ENCODE peak calls at places on chromosomes 4 and X, in eight cellular contexts. N is iPS DF 6.9; S is uterus; C is cardiac fibroblast; B is heart right ventricle; A is CD8-positive, alpha-beta memory T cell; T is mesendoderm; M is fibroblast of pulmonary artery. D is an unnamed sample.

GRCh38 chrX:136268051-136269048 is 17.1 kb upstream of the MAP7D3 start:
- DNase-seq in B (peak), S (peak), C (peak), T (peak), A (peak), M (peak), N (no peak), D (peak)

GRCh38 chr4:1056671-1057402 is 45.4 kb downstream of the FGFRL1 start:
- DNase-seq in T (no peak), C (no peak), B (no peak), S (peak), N (no peak), A (no peak), M (no peak), D (no peak)

GRCh38 chrX:71859637-71860036 is 51.0 kb upstream of the NHSL2 start:
- DNase-seq in T (peak), A (no peak), S (no peak), N (no peak), C (peak), M (peak), B (no peak), D (peak)

GRCh38 chr4:186936496-186937375 is 213.1 kb upstream of the FAT1 start:
- DNase-seq in B (no peak), A (no peak), N (no peak), T (no peak), S (no peak), M (peak), C (peak), D (peak)

GRCh38 chr4:183354213-183354612 is 32.0 kb upstream of the CLDN24 start:
- DNase-seq in S (no peak), N (no peak), A (no peak), B (no peak), T (no peak), M (no peak), C (no peak), D (peak)

GRCh38 chr4:85824166-85824945 is 349.4 kb downstream of the ARHGAP24 start:
- DNase-seq in M (no peak), B (no peak), C (no peak), N (no peak), A (no peak), T (no peak), S (no peak), D (no peak)

GRCh38 chr4:33980361-33980760 is 2264.0 kb downstream of the ARAP2 start:
- DNase-seq in N (no peak), B (no peak), M (no peak), C (no peak), T (no peak), S (no peak), A (no peak), D (no peak)

GRCh38 chr4:68021185-68021584 is 57.9 kb upstream of the TMPRSS11A start:
- DNase-seq in C (no peak), A (no peak), M (peak), T (no peak), S (no peak), N (no peak), B (no peak), D (peak)

GRCh38 chr4:3401436-3402171 is 40.2 kb upstream of the HGFAC start:
- DNase-seq in A (no peak), B (no peak), T (no peak), S (no peak), N (no peak), M (no peak), C (no peak), D (no peak)

GRCh38 chrX:122572461-122572860 is 611.6 kb upstream of the GRIA3 start:
- DNase-seq in C (no peak), T (no peak), B (no peak), S (no peak), A (no peak), M (peak), N (no peak), D (peak)

DNA sequence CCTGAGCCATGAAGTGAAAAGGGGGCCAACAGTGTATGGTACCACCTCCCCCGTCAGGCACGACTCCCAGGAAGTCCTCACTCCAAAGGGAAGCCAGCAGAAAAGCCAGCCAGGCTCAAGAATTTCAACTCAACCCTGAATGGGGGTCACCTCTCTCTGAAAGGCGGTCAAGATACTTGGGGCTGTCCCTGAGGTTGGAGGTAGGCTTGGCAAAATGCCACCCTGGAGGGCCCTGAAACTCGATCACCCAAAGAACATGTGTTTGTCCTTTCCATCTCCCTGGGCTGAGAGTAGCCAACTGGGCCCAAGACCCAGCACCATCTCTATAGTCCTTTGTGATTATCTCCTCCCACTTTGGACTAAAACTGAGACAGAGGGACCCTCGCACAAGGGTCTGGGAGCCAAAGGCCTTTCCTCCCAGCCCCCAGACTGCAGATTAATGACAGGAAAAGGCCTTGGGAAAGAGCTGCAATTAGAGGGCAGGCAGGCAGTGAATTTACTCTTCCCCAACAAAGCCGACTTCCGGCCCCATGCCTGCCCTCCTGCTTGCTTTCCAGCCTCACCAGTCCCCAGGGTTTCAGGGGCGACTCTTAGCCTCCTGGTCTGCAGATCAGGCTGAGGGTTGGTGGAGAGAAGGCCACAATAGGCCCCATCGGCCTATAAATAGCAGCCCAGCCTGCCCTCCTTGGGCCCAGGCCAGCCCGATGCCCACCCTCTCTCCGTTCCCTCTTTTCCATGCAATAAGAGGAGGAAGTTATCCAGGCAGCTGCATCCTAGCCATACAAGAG is 5.6 kb downstream of the SASH3 start:
- DNase-seq in T (no peak), S (no peak), N (no peak), M (no peak), A (no peak), B (no peak), C (no peak), D (no peak)
- H3K4me3 ChIP-seq in T (no peak), S (no peak), N (no peak), M (no peak), A (peak), B (no peak), C (no peak), D (no peak)

DNA sequence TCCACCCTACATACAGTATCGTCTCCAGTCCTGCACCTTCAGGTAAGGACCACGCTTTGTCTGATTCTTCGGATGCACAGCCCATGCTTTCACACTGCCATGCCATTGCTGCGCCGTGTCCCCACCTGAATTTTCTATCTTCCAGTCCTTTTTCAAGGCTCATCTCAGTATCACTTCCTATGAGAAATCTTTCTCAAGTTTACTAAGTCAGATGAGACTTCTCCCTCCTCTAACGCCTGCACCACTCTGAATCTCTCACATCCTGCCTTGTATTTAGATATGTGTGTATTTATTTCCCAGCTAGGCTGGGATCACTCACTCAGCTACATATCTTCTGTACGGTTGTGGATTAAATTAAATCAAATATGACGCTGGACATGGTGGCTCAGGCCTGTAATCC is 116.8 kb downstream of the SMIM20 start:
- DNase-seq in C (no peak), T (no peak), N (no peak), S (no peak), B (no peak), A (no peak), M (no peak), D (no peak)
- H3K4me3 ChIP-seq in C (no peak), T (no peak), N (no peak), S (no peak), B (no peak), A (no peak), M (no peak), D (no peak)

GRCh38 chrX:9467181-9467580 is 2.3 kb downstream of the TBL1X start:
- DNase-seq in A (no peak), N (no peak), B (no peak), S (no peak), T (no peak), M (no peak), C (no peak), D (no peak)
- H3K4me3 ChIP-seq in A (peak), N (no peak), B (no peak), S (peak), T (no peak), M (no peak), C (no peak), D (no peak)

DNA sequence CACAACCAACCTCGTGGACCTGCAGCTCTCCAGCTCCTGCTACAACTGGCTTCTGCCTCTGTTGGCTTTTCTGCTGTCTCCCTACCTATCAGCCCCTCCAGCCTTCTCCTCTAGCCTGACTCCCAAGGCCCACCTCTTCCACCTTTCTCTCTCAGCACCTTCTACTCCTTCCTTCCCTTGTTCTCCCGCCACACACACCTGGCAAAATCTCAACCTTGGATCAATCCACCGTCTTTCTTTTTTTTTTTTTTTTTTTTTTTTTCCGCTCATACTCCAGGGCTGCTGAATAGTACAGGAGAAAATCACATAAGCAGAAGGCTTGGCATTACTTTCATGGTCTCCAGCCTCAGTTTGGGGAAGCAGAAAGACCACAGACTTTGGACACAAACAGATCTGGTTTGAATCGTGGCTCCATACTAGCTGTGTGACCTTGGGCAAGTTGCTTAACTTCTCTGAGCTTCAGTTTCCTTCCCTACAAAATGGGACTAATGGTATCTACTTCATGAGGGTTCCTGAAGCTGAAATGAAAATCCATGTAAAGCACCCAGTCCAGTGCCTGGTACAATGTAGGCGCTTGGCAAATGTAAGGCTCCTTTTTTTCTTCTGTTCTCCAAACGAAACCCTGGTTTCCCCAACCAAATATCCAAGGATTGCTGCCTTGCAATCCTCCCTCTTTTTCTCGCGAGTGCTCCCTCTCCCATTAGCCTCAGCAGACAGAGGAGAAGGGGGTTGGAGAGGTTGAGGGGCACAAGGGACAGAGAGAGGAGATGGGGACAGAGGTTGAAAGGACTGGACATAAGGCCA is 1.7 kb downstream of the FGD1 start:
- DNase-seq in S (no peak), M (no peak), T (no peak), C (peak), A (no peak), N (no peak), B (no peak), D (no peak)
- H3K4me3 ChIP-seq in S (peak), M (peak), T (peak), C (peak), A (no peak), N (peak), B (peak), D (peak)

DNA sequence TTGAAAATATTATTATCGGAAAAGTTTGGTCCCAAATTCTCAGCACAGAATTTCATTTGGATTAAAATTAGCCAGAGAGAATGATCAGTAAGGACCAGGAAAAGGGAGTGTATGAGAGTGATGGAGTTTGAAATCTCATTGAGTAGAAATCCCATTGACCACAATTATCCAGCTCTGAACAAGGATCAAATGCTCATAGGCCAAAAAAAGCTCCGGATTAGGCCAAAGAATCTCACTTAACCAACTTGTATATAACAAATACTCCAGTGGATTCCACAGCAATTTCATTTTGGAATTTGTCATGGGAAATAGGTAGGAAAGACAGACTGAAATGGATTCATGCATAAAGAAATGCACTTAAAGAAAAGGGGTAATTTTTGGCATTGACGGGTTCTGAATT is 83.9 kb upstream of the SORBS2 start:
- DNase-seq in C (no peak), A (no peak), B (no peak), N (no peak), T (no peak), M (no peak), S (no peak), D (no peak)
- H3K4me3 ChIP-seq in C (no peak), A (no peak), B (no peak), N (no peak), T (no peak), M (no peak), S (no peak), D (no peak)

GRCh38 chr4:76989391-76990061 is 40.0 kb downstream of the SEPTIN11 start:
- DNase-seq in A (peak), B (no peak), M (no peak), S (no peak), C (no peak), N (no peak), T (no peak), D (no peak)

GRCh38 chr4:76984788-76985211 is 35.2 kb downstream of the SEPTIN11 start:
- DNase-seq in T (peak), A (no peak), S (peak), M (peak), B (peak), C (peak), N (no peak), D (peak)

GRCh38 chr4:76990288-76991080 is 40.9 kb downstream of the SEPTIN11 start:
- DNase-seq in B (no peak), N (no peak), S (no peak), M (peak), A (no peak), T (peak), C (peak), D (no peak)

GRCh38 chr4:76987153-76987562 is 37.6 kb downstream of the SEPTIN11 start:
- DNase-seq in B (peak), N (no peak), M (peak), C (peak), S (peak), A (no peak), T (peak), D (no peak)

GRCh38 chr4:76987685-76988084 is 38.1 kb downstream of the SEPTIN11 start:
- DNase-seq in S (no peak), N (no peak), A (no peak), C (no peak), B (no peak), M (no peak), T (no peak), D (no peak)
- H3K4me3 ChIP-seq in S (no peak), N (no peak), A (no peak), C (peak), B (no peak), M (peak), T (no peak), D (no peak)

D was measured in bronchial epithelial cell.